ENCODE peak calls at places on chromosomes 4 and X, in six cellular contexts. L is progenitor cell of endocrine pancreas; F is hippocampal formation; I is AG08396; P is iris pigment epithelial cell; T is activated CD4-positive, alpha-beta T cell treated with anti-CD3 and anti-CD28 coated beads, Interleukin-2, amount 50 U/mL, for 1 hour. H is an unnamed sample.

GRCh38 chrX:35115205-35115604 is 172.6 kb downstream of the FAM47B start:
- DNase-seq in P (peak), F (no peak), L (no peak), T (no peak), I (peak), H (peak)

GRCh38 chrX:16136080-16136479 is 12.7 kb downstream of the GRPR start:
- DNase-seq in T (no peak), P (no peak), F (no peak), I (no peak), L (no peak), H (no peak)

GRCh38 chrX:1244164-1245076 is 24.2 kb upstream of the CSF2RA start:
- DNase-seq in I (no peak), L (no peak), F (no peak), T (no peak), P (no peak), H (no peak)

GRCh38 chrX:118878977-118879376 is 55.4 kb downstream of the ZCCHC12 start:
- DNase-seq in I (no peak), F (no peak), L (no peak), T (no peak), P (no peak), H (no peak)

GRCh38 chrX:119237526-119238035 is 1.5 kb downstream of the PGRMC1 start:
- DNase-seq in F (no peak), L (no peak), I (no peak), P (no peak), T (no peak), H (peak)

GRCh38 chrX:40003071-40003981 is 94.4 kb downstream of the BCOR start:
- DNase-seq in P (no peak), L (no peak), I (no peak), T (no peak), F (no peak), H (no peak)

GRCh38 chr4:182799515-182800215 is 117.5 kb downstream of the DCTD start:
- DNase-seq in L (no peak), I (no peak), P (no peak), T (no peak), F (no peak), H (no peak)

GRCh38 chr4:156992943-156993342 is 21.3 kb upstream of the PDGFC start:
- DNase-seq in I (no peak), P (peak), L (no peak), T (no peak), F (no peak), H (peak)

GRCh38 chrX:135346975-135347374 is 37.7 kb downstream of the ETDC start:
- DNase-seq in P (peak), T (no peak), I (no peak), L (no peak), F (no peak), H (no peak)

GRCh38 chrX:72349190-72349589 is 43.5 kb upstream of the CITED1 start:
- DNase-seq in L (no peak), P (no peak), F (no peak), T (no peak), I (no peak), H (peak)

GRCh38 chr4:16897351-16897750 is 1.1 kb downstream of the LDB2 start:
- DNase-seq in T (no peak), I (peak), P (peak), L (no peak), F (no peak), H (peak)

GRCh38 chr4:8303485-8304281 is 34.1 kb downstream of the HTRA3 start:
- DNase-seq in T (no peak), I (peak), L (no peak), P (peak), F (no peak), H (peak)

GRCh38 chr4:5979981-5980380 is 38.2 kb downstream of the C4orf50 start:
- DNase-seq in F (no peak), P (peak), L (no peak), I (no peak), T (no peak), H (peak)

GRCh38 chrX:20029728-20030127 is 38.9 kb upstream of the BCLAF3 start:
- DNase-seq in F (no peak), T (no peak), I (no peak), L (no peak), P (no peak), H (no peak)